ENCODE peak calls at places on chromosomes 3 and 15, in seven cellular contexts. One of them, this sample, is unnamed.

GRCh38 chr3:126958638-126959085 is 24.3 kb upstream of the PLXNA1 start:
- DNase-seq in HFFc6: no peak
- DNase-seq in ascending aorta: no peak
- DNase-seq in pancreas: no peak
- DNase-seq in fibroblast of mammary gland: no peak
- DNase-seq in uterus: no peak
- DNase-seq in HFF-Myc: no peak
- DNase-seq in this sample: no peak

GRCh38 chr3:38349684-38350359 is 3.2 kb downstream of the XYLB start:
- DNase-seq in HFF-Myc: no peak
- DNase-seq in ascending aorta: no peak
- DNase-seq in fibroblast of mammary gland: peak; percentile 77
- DNase-seq in HFFc6: peak; percentile 47
- DNase-seq in pancreas: no peak
- DNase-seq in uterus: no peak
- DNase-seq in this sample: no peak

GRCh38 chr3:192515661-192516040 is 211.7 kb downstream of the FGF12 start:
- DNase-seq in pancreas: no peak
- DNase-seq in fibroblast of mammary gland: no peak
- DNase-seq in HFFc6: no peak
- DNase-seq in uterus: no peak
- DNase-seq in ascending aorta: no peak
- DNase-seq in HFF-Myc: no peak
- DNase-seq in this sample: no peak

GRCh38 chr3:11640009-11640673 is 3.6 kb downstream of the VGLL4 start:
- DNase-seq in fibroblast of mammary gland: peak; percentile 41
- DNase-seq in uterus: no peak
- DNase-seq in pancreas: no peak
- DNase-seq in ascending aorta: no peak
- DNase-seq in HFFc6: no peak
- DNase-seq in HFF-Myc: no peak
- DNase-seq in this sample: no peak

GRCh38 chr15:78301813-78302212 is 2.4 kb upstream of the SKIC8 start:
- DNase-seq in uterus: no peak
- DNase-seq in ascending aorta: no peak
- DNase-seq in fibroblast of mammary gland: no peak
- DNase-seq in HFFc6: no peak
- DNase-seq in HFF-Myc: no peak
- DNase-seq in pancreas: no peak
- DNase-seq in this sample: no peak

GRCh38 chr3:72408983-72409779 is 439.1 kb downstream of the SHQ1 start:
- DNase-seq in fibroblast of mammary gland: peak; percentile 8
- DNase-seq in HFFc6: no peak
- DNase-seq in pancreas: no peak
- DNase-seq in uterus: no peak
- DNase-seq in ascending aorta: no peak
- DNase-seq in HFF-Myc: no peak
- DNase-seq in this sample: no peak

GRCh38 chr15:57251941-57252340 is 124.4 kb upstream of the CGNL1 start:
- DNase-seq in fibroblast of mammary gland: peak; percentile 49
- DNase-seq in HFFc6: peak; percentile 64
- DNase-seq in HFF-Myc: no peak
- DNase-seq in uterus: no peak
- DNase-seq in pancreas: no peak
- DNase-seq in ascending aorta: no peak
- DNase-seq in this sample: no peak

GRCh38 chr15:63783441-63783840 is 50.3 kb downstream of the HERC1 start:
- DNase-seq in fibroblast of mammary gland: no peak
- DNase-seq in pancreas: no peak
- DNase-seq in ascending aorta: no peak
- DNase-seq in HFFc6: no peak
- DNase-seq in HFF-Myc: no peak
- DNase-seq in uterus: no peak
- DNase-seq in this sample: no peak

GRCh38 chr3:188208751-188209433 is 54.9 kb downstream of the LPP start:
- DNase-seq in HFFc6: peak; percentile 42
- DNase-seq in uterus: no peak
- DNase-seq in pancreas: no peak
- DNase-seq in fibroblast of mammary gland: peak; percentile 55
- DNase-seq in HFF-Myc: no peak
- DNase-seq in ascending aorta: no peak
- DNase-seq in this sample: no peak
- TF ChIP-seq CTCF in HFFc6: no peak
- TF ChIP-seq CTCF in uterus: no peak
- TF ChIP-seq CTCF in pancreas: no peak
- TF ChIP-seq CTCF in fibroblast of mammary gland: no peak
- TF ChIP-seq CTCF in HFF-Myc: no peak
- TF ChIP-seq CTCF in ascending aorta: no peak
- TF ChIP-seq CTCF in this sample: no peak

GRCh38 chr15:43446344-43446743 is 46.6 kb downstream of the TP53BP1 start:
- DNase-seq in fibroblast of mammary gland: no peak
- DNase-seq in pancreas: no peak
- DNase-seq in HFFc6: no peak
- DNase-seq in HFF-Myc: no peak
- DNase-seq in ascending aorta: no peak
- DNase-seq in uterus: no peak
- DNase-seq in this sample: no peak

GRCh38 chr15:43436395-43436794 is 56.6 kb downstream of the TP53BP1 start:
- DNase-seq in HFF-Myc: no peak
- DNase-seq in HFFc6: no peak
- DNase-seq in pancreas: no peak
- DNase-seq in fibroblast of mammary gland: no peak
- DNase-seq in uterus: no peak
- DNase-seq in ascending aorta: no peak
- DNase-seq in this sample: no peak

GRCh38 chr15:43441316-43441715 is 51.6 kb downstream of the TP53BP1 start:
- DNase-seq in uterus: no peak
- DNase-seq in ascending aorta: no peak
- DNase-seq in pancreas: no peak
- DNase-seq in HFFc6: peak; percentile 47
- DNase-seq in HFF-Myc: peak; percentile 20
- DNase-seq in fibroblast of mammary gland: peak; percentile 32
- DNase-seq in this sample: no peak

GRCh38 chr15:43439268-43439667 is 53.7 kb downstream of the TP53BP1 start:
- DNase-seq in HFF-Myc: no peak
- DNase-seq in pancreas: no peak
- DNase-seq in ascending aorta: no peak
- DNase-seq in uterus: no peak
- DNase-seq in HFFc6: no peak
- DNase-seq in fibroblast of mammary gland: no peak
- DNase-seq in this sample: no peak

GRCh38 chr15:43440721-43441281 is 52.2 kb downstream of the TP53BP1 start:
- DNase-seq in pancreas: no peak
- DNase-seq in ascending aorta: peak; percentile 11
- DNase-seq in fibroblast of mammary gland: peak; percentile 98
- DNase-seq in HFF-Myc: peak; percentile 91
- DNase-seq in uterus: peak; percentile 28
- DNase-seq in HFFc6: peak; percentile 98
- DNase-seq in this sample: no peak
- TF ChIP-seq CTCF in pancreas: no peak
- TF ChIP-seq CTCF in ascending aorta: peak; percentile 40
- TF ChIP-seq CTCF in fibroblast of mammary gland: peak; percentile 58
- TF ChIP-seq CTCF in HFF-Myc: peak; percentile 46
- TF ChIP-seq CTCF in uterus: peak; percentile 49
- TF ChIP-seq CTCF in HFFc6: peak; percentile 77
- TF ChIP-seq CTCF in this sample: peak; percentile 70

GRCh38 chr3:58948018-58948417 is 101.8 kb downstream of the CFAP20DC start:
- DNase-seq in pancreas: no peak
- DNase-seq in HFF-Myc: no peak
- DNase-seq in uterus: no peak
- DNase-seq in HFFc6: no peak
- DNase-seq in ascending aorta: no peak
- DNase-seq in fibroblast of mammary gland: no peak
- DNase-seq in this sample: no peak
- TF ChIP-seq CTCF in pancreas: no peak
- TF ChIP-seq CTCF in HFF-Myc: no peak
- TF ChIP-seq CTCF in uterus: no peak
- TF ChIP-seq CTCF in HFFc6: no peak
- TF ChIP-seq CTCF in ascending aorta: no peak
- TF ChIP-seq CTCF in fibroblast of mammary gland: no peak
- TF ChIP-seq CTCF in this sample: no peak

DNA sequence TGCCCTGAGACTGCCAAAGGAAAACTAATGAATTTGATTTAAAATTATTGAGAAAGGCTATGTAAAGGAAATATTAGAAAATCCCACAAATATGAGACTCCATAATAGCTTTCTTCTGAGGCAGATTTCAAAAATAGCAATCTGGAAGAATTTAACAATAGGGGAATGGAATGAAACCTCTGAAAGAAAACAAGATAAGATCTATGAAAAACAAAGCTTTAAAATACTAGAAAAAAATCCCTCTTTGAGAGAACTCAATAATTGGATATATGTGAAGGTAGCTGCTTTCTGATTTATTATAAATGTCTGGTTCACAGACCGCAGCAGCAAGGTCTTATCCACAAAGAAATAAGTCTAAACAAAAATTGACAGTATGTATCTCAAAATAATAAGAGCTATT is 319.5 kb upstream of the THBS1 start:
- DNase-seq in fibroblast of mammary gland: no peak
- DNase-seq in HFFc6: peak; percentile 47
- DNase-seq in pancreas: no peak
- DNase-seq in HFF-Myc: no peak
- DNase-seq in uterus: no peak
- DNase-seq in ascending aorta: no peak
- DNase-seq in this sample: no peak
- TF ChIP-seq CTCF in fibroblast of mammary gland: no peak
- TF ChIP-seq CTCF in HFFc6: no peak
- TF ChIP-seq CTCF in pancreas: no peak
- TF ChIP-seq CTCF in HFF-Myc: no peak
- TF ChIP-seq CTCF in uterus: no peak
- TF ChIP-seq CTCF in ascending aorta: no peak
- TF ChIP-seq CTCF in this sample: no peak

This sample was measured in osteocyte.